ENCODE peak calls at places on chromosomes 5 and 9, in five cellular contexts. One of them, this sample, is unnamed.

GRCh38 chr9:117485176-117485575 is 70.3 kb upstream of the ASTN2 start:
- DNase-seq in naive thymus-derived CD8-positive, alpha-beta T cell: no peak
- DNase-seq in NCI-H446: no peak
- DNase-seq in COR-L47: no peak
- DNase-seq in mesenchymal stem cell: peak; percentile 1
- DNase-seq in this sample: no peak

GRCh38 chr9:13901176-13901575 is 412.8 kb downstream of the NFIB start:
- DNase-seq in mesenchymal stem cell: no peak
- DNase-seq in naive thymus-derived CD8-positive, alpha-beta T cell: no peak
- DNase-seq in NCI-H446: no peak
- DNase-seq in COR-L47: no peak
- DNase-seq in this sample: no peak

GRCh38 chr5:13957032-13957645 is 12.7 kb upstream of the DNAH5 start:
- DNase-seq in NCI-H446: peak; percentile 86
- DNase-seq in mesenchymal stem cell: peak; percentile 71
- DNase-seq in COR-L47: peak; percentile 65
- DNase-seq in naive thymus-derived CD8-positive, alpha-beta T cell: no peak
- DNase-seq in this sample: peak; percentile 76

GRCh38 chr9:136576269-136576626 is 30.4 kb upstream of the NOTCH1 start:
- DNase-seq in mesenchymal stem cell: no peak
- DNase-seq in naive thymus-derived CD8-positive, alpha-beta T cell: no peak
- DNase-seq in NCI-H446: peak; percentile 2
- DNase-seq in COR-L47: no peak
- DNase-seq in this sample: peak; percentile 37

GRCh38 chr9:86443992-86444391 is 89.8 kb upstream of the TUT7 start:
- DNase-seq in COR-L47: no peak
- DNase-seq in mesenchymal stem cell: no peak
- DNase-seq in naive thymus-derived CD8-positive, alpha-beta T cell: no peak
- DNase-seq in NCI-H446: no peak
- DNase-seq in this sample: no peak

GRCh38 chr9:121360975-121361374 is 9.1 kb downstream of the STOM start:
- DNase-seq in NCI-H446: no peak
- DNase-seq in mesenchymal stem cell: peak; percentile 90
- DNase-seq in COR-L47: no peak
- DNase-seq in naive thymus-derived CD8-positive, alpha-beta T cell: no peak
- DNase-seq in this sample: peak; percentile 82

GRCh38 chr9:105206821-105207699 is 37.4 kb upstream of the SLC44A1 start:
- DNase-seq in NCI-H446: no peak
- DNase-seq in naive thymus-derived CD8-positive, alpha-beta T cell: no peak
- DNase-seq in COR-L47: no peak
- DNase-seq in mesenchymal stem cell: no peak
- DNase-seq in this sample: no peak

GRCh38 chr9:136016221-136016881 is 55.2 kb upstream of the UBAC1 start:
- DNase-seq in NCI-H446: no peak
- DNase-seq in naive thymus-derived CD8-positive, alpha-beta T cell: no peak
- DNase-seq in COR-L47: no peak
- DNase-seq in mesenchymal stem cell: no peak
- DNase-seq in this sample: no peak

GRCh38 chr5:131634666-131634995 is 398 bp downstream of the RAPGEF6 start:
- DNase-seq in naive thymus-derived CD8-positive, alpha-beta T cell: peak; percentile 70
- DNase-seq in mesenchymal stem cell: peak; percentile 77
- DNase-seq in COR-L47: peak; percentile 44
- DNase-seq in NCI-H446: no peak
- DNase-seq in this sample: peak; percentile 72

GRCh38 chr5:160169326-160169725 is 50.1 kb upstream of the PWWP2A start:
- DNase-seq in naive thymus-derived CD8-positive, alpha-beta T cell: no peak
- DNase-seq in NCI-H446: no peak
- DNase-seq in mesenchymal stem cell: peak; percentile 92
- DNase-seq in COR-L47: no peak
- DNase-seq in this sample: peak; percentile 82

GRCh38 chr5:33462456-33462855 is 21.7 kb downstream of the TARS1 start:
- DNase-seq in naive thymus-derived CD8-positive, alpha-beta T cell: no peak
- DNase-seq in mesenchymal stem cell: no peak
- DNase-seq in NCI-H446: no peak
- DNase-seq in COR-L47: no peak
- DNase-seq in this sample: no peak

GRCh38 chr5:33046091-33046490 is 335.0 kb downstream of the NPR3 start:
- DNase-seq in NCI-H446: no peak
- DNase-seq in COR-L47: no peak
- DNase-seq in mesenchymal stem cell: peak; percentile 69
- DNase-seq in naive thymus-derived CD8-positive, alpha-beta T cell: no peak
- DNase-seq in this sample: peak; percentile 12

GRCh38 chr5:177557041-177557647 is 2.8 kb upstream of the FAM193B start:
- DNase-seq in naive thymus-derived CD8-positive, alpha-beta T cell: no peak
- DNase-seq in NCI-H446: no peak
- DNase-seq in mesenchymal stem cell: no peak
- DNase-seq in COR-L47: no peak
- DNase-seq in this sample: no peak

GRCh38 chr9:124349267-124349666 is 66.0 kb downstream of the PSMB7 start:
- DNase-seq in NCI-H446: no peak
- DNase-seq in COR-L47: no peak
- DNase-seq in mesenchymal stem cell: no peak
- DNase-seq in naive thymus-derived CD8-positive, alpha-beta T cell: no peak
- DNase-seq in this sample: no peak

GRCh38 chr5:16550316-16550952 is 66.4 kb downstream of the RETREG1 start:
- DNase-seq in COR-L47: peak; percentile 28
- DNase-seq in mesenchymal stem cell: peak; percentile 57
- DNase-seq in NCI-H446: peak; percentile 45
- DNase-seq in naive thymus-derived CD8-positive, alpha-beta T cell: no peak
- DNase-seq in this sample: peak; percentile 68

GRCh38 chr9:114311571-114312512 is 11.1 kb upstream of the ORM1 start:
- DNase-seq in mesenchymal stem cell: no peak
- DNase-seq in COR-L47: no peak
- DNase-seq in naive thymus-derived CD8-positive, alpha-beta T cell: peak; percentile 9
- DNase-seq in NCI-H446: no peak
- DNase-seq in this sample: no peak

GRCh38 chr5:135318924-135319323 is 80.1 kb downstream of the MACROH2A1 start:
- DNase-seq in mesenchymal stem cell: no peak
- DNase-seq in NCI-H446: no peak
- DNase-seq in naive thymus-derived CD8-positive, alpha-beta T cell: no peak
- DNase-seq in COR-L47: no peak
- DNase-seq in this sample: no peak

GRCh38 chr5:61346511-61346910 is 14.5 kb downstream of the ZSWIM6 start:
- DNase-seq in naive thymus-derived CD8-positive, alpha-beta T cell: no peak
- DNase-seq in COR-L47: no peak
- DNase-seq in mesenchymal stem cell: peak; percentile 64
- DNase-seq in NCI-H446: no peak
- DNase-seq in this sample: peak; percentile 76

GRCh38 chr5:154857091-154857533 is 1.3 kb upstream of the CNOT8 start:
- DNase-seq in naive thymus-derived CD8-positive, alpha-beta T cell: peak; percentile 58
- DNase-seq in NCI-H446: peak; percentile 49
- DNase-seq in mesenchymal stem cell: no peak
- DNase-seq in COR-L47: peak; percentile 64
- DNase-seq in this sample: no peak

GRCh38 chr9:70081120-70081495 is 37.5 kb downstream of the MAMDC2 start:
- DNase-seq in NCI-H446: no peak
- DNase-seq in naive thymus-derived CD8-positive, alpha-beta T cell: no peak
- DNase-seq in COR-L47: no peak
- DNase-seq in mesenchymal stem cell: peak; percentile 89
- DNase-seq in this sample: peak; percentile 37

GRCh38 chr5:82821978-82822927 is 254.9 kb downstream of the TMEM167A start:
- DNase-seq in COR-L47: no peak
- DNase-seq in mesenchymal stem cell: no peak
- DNase-seq in naive thymus-derived CD8-positive, alpha-beta T cell: no peak
- DNase-seq in NCI-H446: no peak
- DNase-seq in this sample: peak; percentile 21

GRCh38 chr9:7983361-7983974 is 183.9 kb upstream of the DMAC1 start:
- DNase-seq in mesenchymal stem cell: no peak
- DNase-seq in naive thymus-derived CD8-positive, alpha-beta T cell: no peak
- DNase-seq in COR-L47: peak; percentile 35
- DNase-seq in NCI-H446: no peak
- DNase-seq in this sample: no peak

GRCh38 chr5:142486020-142486419 is 161.2 kb upstream of the SPRY4 start:
- DNase-seq in NCI-H446: no peak
- DNase-seq in naive thymus-derived CD8-positive, alpha-beta T cell: no peak
- DNase-seq in mesenchymal stem cell: no peak
- DNase-seq in COR-L47: no peak
- DNase-seq in this sample: no peak

GRCh38 chr9:130453487-130453886 is 8.7 kb downstream of the ASS1 start:
- DNase-seq in mesenchymal stem cell: peak; percentile 41
- DNase-seq in NCI-H446: no peak
- DNase-seq in COR-L47: peak; percentile 96
- DNase-seq in naive thymus-derived CD8-positive, alpha-beta T cell: no peak
- DNase-seq in this sample: peak; percentile 79

GRCh38 chr9:20015427-20015931 is 226.6 kb upstream of the SLC24A2 start:
- DNase-seq in NCI-H446: no peak
- DNase-seq in mesenchymal stem cell: no peak
- DNase-seq in COR-L47: no peak
- DNase-seq in naive thymus-derived CD8-positive, alpha-beta T cell: no peak
- DNase-seq in this sample: peak; percentile 40

This sample was measured in dermis blood vessel endothelial cell.